ENCODE peak calls at places on chromosomes 4 and X, in six cellular contexts. T is HT-29; I is nucleus accumbens; W is CD8-positive, alpha-beta T cell; A is AG10803; E is SW480. M is an unnamed sample.

GRCh38 chr4:94534401-94535312 is 82.9 kb downstream of the PDLIM5 start:
- DNase-seq in T (peak), I (no peak), W (no peak), A (no peak), E (no peak), M (no peak)

GRCh38 chr4:56374956-56375355 is 12.3 kb downstream of the AASDH start:
- DNase-seq in T (no peak), I (no peak), W (no peak), A (no peak), E (no peak), M (no peak)

GRCh38 chr4:152243890-152244595 is 291.8 kb downstream of the FBXW7 start:
- DNase-seq in T (no peak), I (no peak), W (no peak), A (peak), E (no peak), M (no peak)

GRCh38 chrX:70253377-70254062 is 6.5 kb downstream of the P2RY4 start:
- DNase-seq in T (peak), I (no peak), W (no peak), A (no peak), E (peak), M (no peak)

GRCh38 chr4:99828477-99828876 is 11.8 kb downstream of the DAPP1 start:
- DNase-seq in T (no peak), I (no peak), W (no peak), A (no peak), E (no peak), M (no peak)

GRCh38 chr4:98491862-98492554 is 166.4 kb downstream of the TSPAN5 start:
- DNase-seq in T (no peak), I (no peak), W (no peak), A (peak), E (no peak), M (no peak)

GRCh38 chr4:138367942-138368341 is 125.8 kb upstream of the SLC7A11 start:
- DNase-seq in T (no peak), I (no peak), W (no peak), A (no peak), E (no peak), M (no peak)

GRCh38 chr4:134911941-134912340 is 710.4 kb upstream of the PABPC4L start:
- DNase-seq in T (no peak), I (no peak), W (no peak), A (no peak), E (no peak), M (no peak)

GRCh38 chr4:107922486-107923473 is 8.6 kb upstream of the CYP2U1 start:
- DNase-seq in T (no peak), I (no peak), W (no peak), A (no peak), E (no peak), M (no peak)

GRCh38 chrX:16743604-16744325 is 24.4 kb downstream of the SYAP1 start:
- DNase-seq in T (peak), I (no peak), W (no peak), A (peak), E (peak), M (no peak)

GRCh38 chr4:153114771-153115321 is 89.4 kb upstream of the TRIM2 start:
- DNase-seq in T (peak), I (no peak), W (peak), A (peak), E (no peak), M (no peak)

GRCh38 chr4:174828845-174829701 is at the start of gene GLRA3:
- DNase-seq in T (no peak), I (peak), W (no peak), A (no peak), E (no peak), M (peak)

GRCh38 chr4:53645108-53645507 is 53.8 kb upstream of the LNX1 start:
- DNase-seq in T (no peak), I (no peak), W (no peak), A (no peak), E (no peak), M (no peak)

GRCh38 chrX:31228415-31228832 is 156.6 kb upstream of the FTHL17 start:
- DNase-seq in T (no peak), I (no peak), W (no peak), A (peak), E (no peak), M (no peak)

GRCh38 chrX:68683580-68683979 is 36.1 kb downstream of the STARD8 start:
- DNase-seq in T (no peak), I (no peak), W (no peak), A (no peak), E (no peak), M (no peak)

M was measured in SK-N-DZ.